ENCODE peak calls at places on chromosomes 6 and 20, in seven cellular contexts. C, W, H, Z, R, P and B are unnamed samples.
A peak's percentile ranks its signal among the peaks of the same experiment; 100 is the strongest.

GRCh38 chr6:116556065-116556464 is 2.5 kb downstream of the CALHM4 start:
- DNase-seq in R (no peak), P (no peak), C (peak; percentile 40), Z (no peak), H (no peak), W (peak; percentile 60), B (no peak)

GRCh38 chr6:85405853-85406198 is 44.1 kb upstream of the NT5E start:
- DNase-seq in C (no peak), H (no peak), W (no peak), P (no peak), R (no peak), Z (peak; percentile 29), B (no peak)

GRCh38 chr6:54697423-54697822 is 149.1 kb upstream of the FAM83B start:
- DNase-seq in W (peak; percentile 53), R (no peak), P (no peak), C (peak; percentile 59), Z (no peak), H (no peak), B (no peak)

GRCh38 chr6:28353981-28354676 is 4.4 kb downstream of the ZKSCAN3 start:
- DNase-seq in H (peak; percentile 34), R (peak; percentile 7), W (peak; percentile 83), C (no peak), Z (no peak), P (no peak), B (no peak)

GRCh38 chr20:32609993-32610896 is 25.1 kb upstream of the NOL4L start:
- DNase-seq in P (peak; percentile 32), H (no peak), C (no peak), Z (no peak), R (no peak), W (no peak), B (no peak)

GRCh38 chr6:87944541-87944954 is 103.1 kb upstream of the SPACA1 start:
- DNase-seq in H (no peak), P (peak; percentile 69), Z (peak; percentile 74), W (peak; percentile 100), C (peak; percentile 33), R (peak; percentile 60), B (peak; percentile 54)

GRCh38 chr20:16802652-16802935 is 54.4 kb downstream of the OTOR start:
- DNase-seq in R (no peak), H (no peak), P (no peak), C (no peak), Z (no peak), W (no peak), B (no peak)

GRCh38 chr6:157822221-157823000 is 635 bp upstream of the SNX9 start:
- DNase-seq in P (peak; percentile 20), W (no peak), Z (no peak), C (no peak), H (no peak), R (peak; percentile 39), B (no peak)

GRCh38 chr6:27312146-27312949 is at the start of gene POM121L2:
- DNase-seq in R (peak; percentile 35), Z (peak; percentile 86), C (peak; percentile 36), W (peak; percentile 69), H (peak; percentile 65), P (peak; percentile 76), B (peak; percentile 87)

GRCh38 chr6:111663692-111664564 is 58.2 kb upstream of the TRAF3IP2 start:
- DNase-seq in C (peak; percentile 50), P (peak; percentile 79), W (no peak), H (peak; percentile 45), Z (peak; percentile 60), R (peak; percentile 46), B (peak; percentile 79)

GRCh38 chr6:85797993-85798392 is 155.3 kb upstream of the SYNCRIP start:
- DNase-seq in Z (no peak), H (no peak), R (no peak), C (no peak), W (peak; percentile 12), P (no peak), B (no peak)

GRCh38 chr6:42696526-42697267 is 25.7 kb downstream of the PRPH2 start:
- DNase-seq in W (no peak), C (peak; percentile 72), H (no peak), Z (no peak), R (no peak), P (no peak), B (no peak)

GRCh38 chr6:39688494-39688893 is 36.7 kb downstream of the KIF6 start:
- DNase-seq in R (peak; percentile 86), W (peak; percentile 55), P (no peak), Z (no peak), H (no peak), C (peak; percentile 82), B (no peak)

GRCh38 chr20:60820918-60821317 is 431.1 kb upstream of the CDH4 start:
- DNase-seq in Z (no peak), W (no peak), H (no peak), P (no peak), R (no peak), C (no peak), B (no peak)

GRCh38 chr6:137731960-137732616 is 135.0 kb upstream of the TNFAIP3 start:
- DNase-seq in W (peak; percentile 89), C (peak; percentile 76), Z (peak; percentile 32), R (peak; percentile 69), H (no peak), P (no peak), B (no peak)

GRCh38 chr20:20009784-20010253 is 7.3 kb upstream of the NAA20 start:
- DNase-seq in Z (no peak), C (no peak), P (peak; percentile 24), R (peak; percentile 33), H (peak; percentile 45), W (no peak), B (peak; percentile 47)

GRCh38 chr20:62942456-62942855 is 4.5 kb downstream of the GID8 start:
- DNase-seq in W (no peak), P (no peak), H (no peak), Z (no peak), C (no peak), R (no peak), B (no peak)

GRCh38 chr20:46311039-46311650 is 2.8 kb upstream of the CDH22 start:
- DNase-seq in H (no peak), W (peak; percentile 46), Z (no peak), C (no peak), R (no peak), P (no peak), B (no peak)

GRCh38 chr6:69732045-69732444 is 64.8 kb downstream of the LMBRD1 start:
- DNase-seq in W (peak; percentile 42), C (no peak), P (no peak), Z (no peak), H (no peak), R (no peak), B (no peak)

GRCh38 chr20:4069741-4070140 is 54.4 kb upstream of the RNF24 start:
- DNase-seq in W (peak; percentile 48), R (peak; percentile 63), Z (no peak), P (no peak), H (no peak), C (peak; percentile 78), B (no peak)

GRCh38 chr6:139577991-139578604 is 203.7 kb upstream of the CITED2 start:
- DNase-seq in H (no peak), Z (peak; percentile 69), R (peak; percentile 90), C (peak; percentile 92), W (peak; percentile 94), P (no peak), B (no peak)

GRCh38 chr20:34112600-34113061 is 588 bp upstream of the EIF2S2 start:
- DNase-seq in H (peak; percentile 26), C (peak; percentile 51), Z (no peak), W (peak; percentile 25), P (peak; percentile 60), R (no peak), B (peak; percentile 43)

GRCh38 chr20:55360895-55361294 is 644.4 kb downstream of the CBLN4 start:
- DNase-seq in H (no peak), C (no peak), P (no peak), R (no peak), Z (no peak), W (no peak), B (no peak)

DNA sequence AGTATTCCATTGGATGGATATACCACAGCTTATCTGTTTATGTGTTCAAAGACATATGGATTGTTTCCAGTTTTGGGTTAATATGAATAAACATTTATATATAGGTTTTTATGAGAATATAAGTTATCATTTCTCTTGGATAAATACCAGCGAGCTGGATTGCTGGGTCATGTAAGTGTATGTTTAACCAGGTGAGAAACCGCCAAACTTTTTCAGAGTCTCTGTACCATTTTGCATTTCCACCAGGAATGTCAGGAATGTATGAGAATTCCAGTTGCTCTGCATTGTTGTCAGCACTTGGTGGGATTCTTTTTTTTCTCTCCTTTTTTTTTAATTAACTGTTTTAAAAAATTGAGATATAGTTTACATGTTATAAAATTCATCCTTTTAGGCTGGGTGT is 52.1 kb downstream of the PHF20 start:
- DNase-seq in Z (no peak), R (no peak), H (no peak), C (no peak), W (no peak), P (no peak), B (no peak)
- H3K4me3 ChIP-seq in Z (no peak overlapping the region), R (no peak overlapping the region), H (no peak overlapping the region), C (no peak overlapping the region), W (no peak overlapping the region), P (no peak overlapping the region), B (no peak overlapping the region)

DNA sequence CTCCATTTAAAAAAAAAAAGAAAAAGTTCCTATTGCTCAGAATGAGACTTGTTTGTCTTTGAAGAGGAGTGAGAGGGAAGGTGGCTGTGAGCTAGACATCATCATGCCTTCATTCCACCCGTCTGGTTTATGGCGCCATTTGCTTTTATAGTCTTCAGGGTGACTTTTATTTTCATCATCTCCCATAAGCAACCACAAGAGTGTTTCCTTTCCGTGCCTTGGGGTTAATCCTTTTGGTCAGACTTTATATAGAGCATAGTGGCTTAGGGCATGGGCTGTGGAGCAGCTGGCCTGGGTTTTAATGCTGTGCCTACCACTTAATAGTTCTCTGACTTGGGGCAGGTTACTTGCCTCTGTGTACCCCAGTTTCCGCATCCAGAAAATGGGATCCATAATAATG is 77.8 kb downstream of the RREB1 start:
- DNase-seq in Z (no peak), P (no peak), C (no peak), H (no peak), W (no peak), R (no peak), B (no peak)
- H3K36me3 ChIP-seq in Z (no peaks in the 10 kb centered on the region), P (peaks cover 45% of the 10 kb centered on the region), C (peaks cover 14% of the 10 kb centered on the region), H (peaks cover 10% of the 10 kb centered on the region), W (peaks cover 38% of the 10 kb centered on the region), R (peaks cover 38% of the 10 kb centered on the region), B (peaks cover 13% of the 10 kb centered on the region)

GRCh38 chr6:30075094-30075986 is at the start of gene RNF39:
- DNase-seq in H (peak; percentile 29), P (no peak), R (no peak), Z (peak; percentile 58), W (peak; percentile 74), C (no peak), B (peak; percentile 95)
- H3K27me3 ChIP-seq in H (no peaks in the 10 kb centered on the region), P (peaks cover 99% of the 10 kb centered on the region), R (peaks cover 86% of the 10 kb centered on the region), Z (peaks cover 95% of the 10 kb centered on the region), W (peaks cover 5% of the 10 kb centered on the region), C (peaks cover 80% of the 10 kb centered on the region), B (peaks cover 90% of the 10 kb centered on the region)

GRCh38 chr6:101085327-101085726 is 204.2 kb upstream of the ASCC3 start:
- DNase-seq in W (no peak), Z (no peak), C (no peak), P (no peak), R (peak; percentile 56), H (no peak), B (no peak)

GRCh38 chr6:101086473-101086872 is 205.3 kb upstream of the ASCC3 start:
- DNase-seq in Z (no peak), P (peak; percentile 6), R (no peak), C (no peak), H (no peak), W (no peak), B (peak; percentile 15)

GRCh38 chr6:101079696-101080270 is 198.7 kb upstream of the ASCC3 start:
- DNase-seq in R (peak; percentile 22), C (no peak), W (no peak), Z (no peak), P (no peak), H (no peak), B (no peak)

GRCh38 chr6:101080597-101080996 is 199.5 kb upstream of the ASCC3 start:
- DNase-seq in P (no peak), R (peak; percentile 78), W (peak; percentile 96), Z (no peak), C (peak; percentile 25), H (no peak), B (no peak)

GRCh38 chr6:101083533-101084172 is 202.5 kb upstream of the ASCC3 start:
- DNase-seq in H (no peak), W (peak; percentile 100), P (no peak), Z (peak; percentile 8), C (peak; percentile 4), R (peak; percentile 95), B (no peak)
- H3K4me3 ChIP-seq in H (no peak overlapping the region), W (no peak overlapping the region), P (no peak overlapping the region), Z (no peak overlapping the region), C (no peak overlapping the region), R (no peak overlapping the region), B (no peak overlapping the region)